ENCODE peak calls at places on chromosomes 16 and 17, in ten cellular contexts. D, L, S, V, B, W, P, I, X and C are unnamed samples.

GRCh38 chr17:20926532-20926931 is 116.3 kb downstream of the USP22 start:
- DNase-seq in D (no peak), L (no peak), S (no peak), V (no peak), B (no peak), W (no peak), P (no peak), I (no peak), X (no peak), C (no peak)

GRCh38 chr17:29567362-29568330 is 809 bp upstream of the ABHD15 start:
- DNase-seq in D (peak), L (peak), S (peak), V (no peak), B (no peak), W (peak), P (peak), I (peak), X (peak), C (peak)

GRCh38 chr17:39196820-39197331 is 593 bp downstream of the CACNB1 start:
- DNase-seq in D (peak), L (no peak), S (no peak), V (peak), B (no peak), W (peak), P (peak), I (peak), X (peak), C (no peak)

GRCh38 chr17:48577330-48577945 is 712 bp downstream of the HOXB4 start:
- DNase-seq in D (no peak), L (no peak), S (peak), V (no peak), B (no peak), W (no peak), P (no peak), I (no peak), X (no peak), C (no peak)

GRCh38 chr16:17304814-17305169 is 166.0 kb downstream of the XYLT1 start:
- DNase-seq in D (no peak), L (no peak), S (no peak), V (no peak), B (no peak), W (no peak), P (no peak), I (no peak), X (no peak), C (no peak)

GRCh38 chr17:76271669-76272540 is 6.8 kb downstream of the UBALD2 start:
- DNase-seq in D (peak), L (peak), S (no peak), V (no peak), B (no peak), W (peak), P (no peak), I (no peak), X (no peak), C (no peak)

GRCh38 chr17:59706900-59707181 is 389 bp downstream of the PTRH2 start:
- DNase-seq in D (no peak), L (peak), S (no peak), V (no peak), B (no peak), W (no peak), P (no peak), I (no peak), X (no peak), C (no peak)

GRCh38 chr16:85891033-85891775 is 7.8 kb upstream of the IRF8 start:
- DNase-seq in D (no peak), L (no peak), S (peak), V (no peak), B (no peak), W (peak), P (peak), I (no peak), X (no peak), C (no peak)

GRCh38 chr17:37614391-37614790 is 5.2 kb upstream of the SYNRG start:
- DNase-seq in D (no peak), L (no peak), S (peak), V (no peak), B (no peak), W (peak), P (peak), I (no peak), X (no peak), C (no peak)

GRCh38 chr17:2466936-2467335 is 44.8 kb downstream of the METTL16 start:
- DNase-seq in D (no peak), L (no peak), S (no peak), V (no peak), B (no peak), W (no peak), P (no peak), I (no peak), X (no peak), C (no peak)

GRCh38 chr17:67637901-67638641 is 79.7 kb upstream of the NOL11 start:
- DNase-seq in D (peak), L (no peak), S (peak), V (no peak), B (no peak), W (no peak), P (no peak), I (no peak), X (no peak), C (no peak)

GRCh38 chr17:42680331-42680808 is 1.3 kb downstream of the CCR10 start:
- DNase-seq in D (peak), L (no peak), S (no peak), V (no peak), B (no peak), W (no peak), P (no peak), I (no peak), X (no peak), C (no peak)

GRCh38 chr17:81267390-81268067 is 27.6 kb downstream of the SLC38A10 start:
- DNase-seq in D (no peak), L (no peak), S (no peak), V (no peak), B (no peak), W (no peak), P (no peak), I (no peak), X (no peak), C (no peak)

GRCh38 chr16:23114131-23114904 is 34.9 kb downstream of the USP31 start:
- DNase-seq in D (no peak), L (no peak), S (no peak), V (no peak), B (no peak), W (no peak), P (no peak), I (no peak), X (peak), C (no peak)

GRCh38 chr17:29159286-29159860 is 20.8 kb downstream of the MYO18A start:
- DNase-seq in D (no peak), L (no peak), S (no peak), V (no peak), B (no peak), W (no peak), P (no peak), I (no peak), X (no peak), C (no peak)

GRCh38 chr17:37301288-37301687 is 74.5 kb upstream of the C17orf78 start:
- DNase-seq in D (no peak), L (no peak), S (no peak), V (peak), B (no peak), W (no peak), P (no peak), I (no peak), X (no peak), C (no peak)

GRCh38 chr16:87216824-87217205 is 100.4 kb downstream of the C16orf95 start:
- DNase-seq in D (no peak), L (no peak), S (no peak), V (no peak), B (no peak), W (peak), P (no peak), I (no peak), X (no peak), C (no peak)

GRCh38 chr17:66690166-66690565 is 144.8 kb upstream of the CACNG5 start:
- DNase-seq in D (no peak), L (no peak), S (no peak), V (no peak), B (no peak), W (no peak), P (no peak), I (no peak), X (no peak), C (no peak)

GRCh38 chr16:89404561-89404960 is 85.8 kb downstream of the ANKRD11 start:
- DNase-seq in D (no peak), L (no peak), S (peak), V (no peak), B (no peak), W (no peak), P (no peak), I (no peak), X (no peak), C (no peak)

GRCh38 chr16:19765860-19766553 is 47.9 kb downstream of the IQCK start:
- DNase-seq in D (no peak), L (no peak), S (no peak), V (peak), B (peak), W (peak), P (no peak), I (no peak), X (no peak), C (no peak)

GRCh38 chr16:9159839-9160550 is 68.6 kb downstream of the HAPSTR1 start:
- DNase-seq in D (no peak), L (peak), S (peak), V (peak), B (peak), W (peak), P (peak), I (no peak), X (peak), C (peak)